ENCODE peak calls at places on chromosomes 3 and 15, in four cellular contexts. N is GM12878, U is stomach, V is Panc1. T is an unnamed sample. For H3K4me1, the result is how much of the 10 kb centered on the place peaks cover.

GRCh38 chr3:88151358-88151757 is 1.6 kb downstream of the C3orf38 start:
- DNase-seq in N (no peak), U (no peak), V (no peak), T (no peak)

GRCh38 chr15:71042356-71042922 is 72.8 kb upstream of the THSD4 start:
- DNase-seq in N (no peak), U (no peak), V (no peak), T (no peak)

GRCh38 chr3:184578822-184579221 is 17.2 kb downstream of the EPHB3 start:
- DNase-seq in N (no peak), U (no peak), V (no peak), T (no peak)

GRCh38 chr15:58271410-58271809 is 133.2 kb downstream of the AQP9 start:
- DNase-seq in N (no peak), U (no peak), V (no peak), T (no peak)

GRCh38 chr3:101816215-101817149 is 32.8 kb upstream of the NFKBIZ start:
- DNase-seq in N (no peak), U (no peak), V (no peak), T (no peak)

GRCh38 chr3:89002166-89002565 is 105.3 kb upstream of the EPHA3 start:
- DNase-seq in N (no peak), U (no peak), V (no peak), T (no peak)

GRCh38 chr3:175941352-175941751 is 1082.2 kb downstream of the NAALADL2 start:
- DNase-seq in N (no peak), U (no peak), V (no peak), T (no peak)

GRCh38 chr15:78072080-78072892 is 5.2 kb downstream of the TBC1D2B start:
- DNase-seq in N (no peak), U (no peak), V (no peak), T (no peak)

DNA sequence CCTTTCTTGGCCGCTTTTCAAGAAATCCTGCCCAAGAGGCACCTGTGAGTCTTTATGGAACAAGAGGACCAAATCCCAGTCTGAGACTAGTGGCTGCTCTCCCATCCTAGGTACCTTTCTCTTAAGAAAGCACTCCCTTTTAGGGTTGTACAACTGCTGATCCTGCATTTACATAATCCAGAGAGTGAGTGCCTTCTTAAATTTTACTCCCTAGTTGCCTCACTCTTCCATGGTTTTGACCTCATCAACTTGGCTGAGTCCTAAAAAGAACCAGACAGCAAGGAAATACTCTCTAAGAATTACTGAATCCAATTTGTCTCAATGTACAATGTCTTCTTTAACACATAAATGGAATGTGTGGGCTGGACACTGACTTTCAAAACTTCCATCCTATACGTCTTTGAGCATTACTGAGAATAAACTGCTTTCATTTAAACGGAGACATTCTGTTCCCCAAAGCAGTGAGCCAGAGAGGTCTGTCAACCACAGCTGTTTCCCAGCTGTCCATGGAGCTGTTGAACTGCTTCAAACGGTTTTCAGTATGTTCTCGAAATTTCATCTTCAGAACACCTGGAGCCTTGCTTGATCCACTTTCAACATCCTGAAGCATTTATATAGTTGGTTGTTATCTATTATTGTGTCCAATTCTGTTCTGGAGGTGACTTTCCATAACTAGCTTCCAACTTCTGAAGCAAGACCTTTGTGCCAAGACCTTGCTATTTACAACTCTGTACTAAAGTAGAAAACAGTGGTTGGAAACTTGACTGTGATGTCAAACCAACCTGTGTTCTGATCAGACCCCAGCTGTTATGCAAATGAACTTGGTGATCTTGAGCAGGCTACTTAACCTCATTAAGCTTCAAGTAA is 179.1 kb downstream of the SLC9A9 start:
- DNase-seq in N (peak), U (no peak), V (no peak), T (no peak)
- H3K4me3 ChIP-seq in N (peak), U (no peak), V (no peak), T (no peak)

GRCh38 chr3:52393131-52393807 is 51.6 kb downstream of the SEMA3G start:
- DNase-seq in N (no peak), U (no peak), V (no peak), T (peak)
- H3K4me1 ChIP-seq in N (under half), U (under half), V (under half), T (under half)

GRCh38 chr3:11288021-11288491 is 15.9 kb downstream of the ATG7 start:
- DNase-seq in N (no peak), U (no peak), V (no peak), T (no peak)
- TF ChIP-seq POLR2AphosphoS5 in N (no peak), U (no peak), V (no peak), T (no peak)

GRCh38 chr3:109339714-109340648 is 2.6 kb upstream of the DPPA4 start:
- DNase-seq in N (no peak), U (no peak), V (no peak), T (no peak)
- H3K4me3 ChIP-seq in N (no peak), U (no peak), V (no peak), T (no peak)